ENCODE peak calls at places on chromosomes 1 and 21, in seven cellular contexts. One of them, this sample, is unnamed.

GRCh38 chr1:33338495-33339211 is 17.8 kb upstream of the A3GALT2 start:
- DNase-seq in CD4-positive, CD25-positive, alpha-beta regulatory T cell: no peak
- DNase-seq in effector memory CD4-positive, alpha-beta T cell: no peak
- DNase-seq in MM.1S: no peak
- DNase-seq in kidney: peak; percentile 78
- DNase-seq in tibial artery: peak; percentile 89
- DNase-seq in cardiac muscle cell: peak; percentile 97
- DNase-seq in this sample: no peak

GRCh38 chr1:218573871-218574270 is 228.7 kb downstream of the TGFB2 start:
- DNase-seq in CD4-positive, CD25-positive, alpha-beta regulatory T cell: no peak
- DNase-seq in effector memory CD4-positive, alpha-beta T cell: no peak
- DNase-seq in MM.1S: no peak
- DNase-seq in kidney: no peak
- DNase-seq in tibial artery: no peak
- DNase-seq in cardiac muscle cell: no peak
- DNase-seq in this sample: no peak

GRCh38 chr1:59504281-59504680 is 207.4 kb downstream of the FGGY start:
- DNase-seq in CD4-positive, CD25-positive, alpha-beta regulatory T cell: no peak
- DNase-seq in effector memory CD4-positive, alpha-beta T cell: no peak
- DNase-seq in MM.1S: no peak
- DNase-seq in kidney: no peak
- DNase-seq in tibial artery: no peak
- DNase-seq in cardiac muscle cell: no peak
- DNase-seq in this sample: no peak

GRCh38 chr1:92544756-92545165 is 58.0 kb upstream of the GFI1 start:
- DNase-seq in CD4-positive, CD25-positive, alpha-beta regulatory T cell: no peak
- DNase-seq in effector memory CD4-positive, alpha-beta T cell: no peak
- DNase-seq in MM.1S: no peak
- DNase-seq in kidney: no peak
- DNase-seq in tibial artery: no peak
- DNase-seq in cardiac muscle cell: no peak
- DNase-seq in this sample: no peak

GRCh38 chr1:59063501-59063900 is 233.4 kb upstream of the FGGY start:
- DNase-seq in CD4-positive, CD25-positive, alpha-beta regulatory T cell: no peak
- DNase-seq in effector memory CD4-positive, alpha-beta T cell: no peak
- DNase-seq in MM.1S: no peak
- DNase-seq in kidney: no peak
- DNase-seq in tibial artery: no peak
- DNase-seq in cardiac muscle cell: no peak
- DNase-seq in this sample: peak; percentile 33

GRCh38 chr1:84217239-84217638 is 73.2 kb downstream of the PRKACB start:
- DNase-seq in CD4-positive, CD25-positive, alpha-beta regulatory T cell: no peak
- DNase-seq in effector memory CD4-positive, alpha-beta T cell: no peak
- DNase-seq in MM.1S: no peak
- DNase-seq in kidney: no peak
- DNase-seq in tibial artery: no peak
- DNase-seq in cardiac muscle cell: no peak
- DNase-seq in this sample: no peak

GRCh38 chr1:162391790-162392563 is 10.4 kb downstream of the C1orf226 start:
- DNase-seq in CD4-positive, CD25-positive, alpha-beta regulatory T cell: no peak
- DNase-seq in effector memory CD4-positive, alpha-beta T cell: no peak
- DNase-seq in MM.1S: peak; percentile 71
- DNase-seq in kidney: no peak
- DNase-seq in tibial artery: peak; percentile 47
- DNase-seq in cardiac muscle cell: peak; percentile 68
- DNase-seq in this sample: no peak

GRCh38 chr21:44708213-44708865 is 3.0 kb downstream of the TSPEAR start:
- DNase-seq in CD4-positive, CD25-positive, alpha-beta regulatory T cell: no peak
- DNase-seq in effector memory CD4-positive, alpha-beta T cell: no peak
- DNase-seq in MM.1S: no peak
- DNase-seq in kidney: peak; percentile 61
- DNase-seq in tibial artery: peak; percentile 28
- DNase-seq in cardiac muscle cell: no peak
- DNase-seq in this sample: peak; percentile 39

GRCh38 chr1:206784471-206784903 is 12.2 kb upstream of the IL10 start:
- DNase-seq in CD4-positive, CD25-positive, alpha-beta regulatory T cell: peak; percentile 48
- DNase-seq in effector memory CD4-positive, alpha-beta T cell: peak; percentile 36
- DNase-seq in MM.1S: peak; percentile 97
- DNase-seq in kidney: no peak
- DNase-seq in tibial artery: no peak
- DNase-seq in cardiac muscle cell: no peak
- DNase-seq in this sample: peak; percentile 33

GRCh38 chr1:197787056-197787455 is 11.8 kb upstream of the DENND1B start:
- DNase-seq in CD4-positive, CD25-positive, alpha-beta regulatory T cell: no peak
- DNase-seq in effector memory CD4-positive, alpha-beta T cell: no peak
- DNase-seq in MM.1S: no peak
- DNase-seq in kidney: no peak
- DNase-seq in tibial artery: no peak
- DNase-seq in cardiac muscle cell: no peak
- DNase-seq in this sample: no peak

GRCh38 chr1:43954036-43954435 is 7.3 kb downstream of the IPO13 start:
- DNase-seq in CD4-positive, CD25-positive, alpha-beta regulatory T cell: no peak
- DNase-seq in effector memory CD4-positive, alpha-beta T cell: no peak
- DNase-seq in MM.1S: no peak
- DNase-seq in kidney: no peak
- DNase-seq in tibial artery: no peak
- DNase-seq in cardiac muscle cell: no peak
- DNase-seq in this sample: no peak

GRCh38 chr1:69499203-69499803 is 68.4 kb upstream of the LRRC7 start:
- DNase-seq in CD4-positive, CD25-positive, alpha-beta regulatory T cell: no peak
- DNase-seq in effector memory CD4-positive, alpha-beta T cell: no peak
- DNase-seq in MM.1S: no peak
- DNase-seq in kidney: no peak
- DNase-seq in tibial artery: no peak
- DNase-seq in cardiac muscle cell: no peak
- DNase-seq in this sample: no peak

GRCh38 chr1:244163861-244164562 is 112.9 kb downstream of the ZBTB18 start:
- DNase-seq in CD4-positive, CD25-positive, alpha-beta regulatory T cell: no peak
- DNase-seq in effector memory CD4-positive, alpha-beta T cell: no peak
- DNase-seq in MM.1S: no peak
- DNase-seq in kidney: no peak
- DNase-seq in tibial artery: no peak
- DNase-seq in cardiac muscle cell: peak; percentile 97
- DNase-seq in this sample: no peak

GRCh38 chr21:27475363-27475955 is 508.6 kb upstream of the ADAMTS5 start:
- DNase-seq in CD4-positive, CD25-positive, alpha-beta regulatory T cell: no peak
- DNase-seq in effector memory CD4-positive, alpha-beta T cell: no peak
- DNase-seq in MM.1S: no peak
- DNase-seq in kidney: no peak
- DNase-seq in tibial artery: no peak
- DNase-seq in cardiac muscle cell: no peak
- DNase-seq in this sample: no peak

GRCh38 chr21:35179990-35180557 is 131.0 kb upstream of the RUNX1 start:
- DNase-seq in CD4-positive, CD25-positive, alpha-beta regulatory T cell: no peak
- DNase-seq in effector memory CD4-positive, alpha-beta T cell: no peak
- DNase-seq in MM.1S: no peak
- DNase-seq in kidney: no peak
- DNase-seq in tibial artery: no peak
- DNase-seq in cardiac muscle cell: peak; percentile 63
- DNase-seq in this sample: no peak

GRCh38 chr21:42176864-42177263 is 42.1 kb upstream of the ABCG1 start:
- DNase-seq in CD4-positive, CD25-positive, alpha-beta regulatory T cell: no peak
- DNase-seq in effector memory CD4-positive, alpha-beta T cell: no peak
- DNase-seq in MM.1S: no peak
- DNase-seq in kidney: no peak
- DNase-seq in tibial artery: no peak
- DNase-seq in cardiac muscle cell: no peak
- DNase-seq in this sample: no peak

GRCh38 chr1:186404454-186405051 is 28.9 kb downstream of the ODR4 start:
- DNase-seq in CD4-positive, CD25-positive, alpha-beta regulatory T cell: no peak
- DNase-seq in effector memory CD4-positive, alpha-beta T cell: no peak
- DNase-seq in MM.1S: peak; percentile 86
- DNase-seq in kidney: no peak
- DNase-seq in tibial artery: no peak
- DNase-seq in cardiac muscle cell: peak; percentile 91
- DNase-seq in this sample: no peak

GRCh38 chr1:240831191-240831631 is 219.3 kb upstream of the GREM2 start:
- DNase-seq in CD4-positive, CD25-positive, alpha-beta regulatory T cell: no peak
- DNase-seq in effector memory CD4-positive, alpha-beta T cell: no peak
- DNase-seq in MM.1S: no peak
- DNase-seq in kidney: no peak
- DNase-seq in tibial artery: no peak
- DNase-seq in cardiac muscle cell: peak; percentile 65
- DNase-seq in this sample: no peak

GRCh38 chr1:162855461-162856150 is 5.4 kb downstream of the CCDC190 start:
- DNase-seq in CD4-positive, CD25-positive, alpha-beta regulatory T cell: no peak
- DNase-seq in effector memory CD4-positive, alpha-beta T cell: no peak
- DNase-seq in MM.1S: no peak
- DNase-seq in kidney: no peak
- DNase-seq in tibial artery: no peak
- DNase-seq in cardiac muscle cell: no peak
- DNase-seq in this sample: no peak

GRCh38 chr1:165634154-165634921 is 3.3 kb downstream of the MGST3 start:
- DNase-seq in CD4-positive, CD25-positive, alpha-beta regulatory T cell: no peak
- DNase-seq in effector memory CD4-positive, alpha-beta T cell: no peak
- DNase-seq in MM.1S: no peak
- DNase-seq in kidney: no peak
- DNase-seq in tibial artery: no peak
- DNase-seq in cardiac muscle cell: no peak
- DNase-seq in this sample: no peak

GRCh38 chr1:59498640-59499039 is 201.7 kb downstream of the FGGY start:
- DNase-seq in CD4-positive, CD25-positive, alpha-beta regulatory T cell: no peak
- DNase-seq in effector memory CD4-positive, alpha-beta T cell: no peak
- DNase-seq in MM.1S: no peak
- DNase-seq in kidney: no peak
- DNase-seq in tibial artery: no peak
- DNase-seq in cardiac muscle cell: peak; percentile 59
- DNase-seq in this sample: no peak

GRCh38 chr1:205518616-205519540 is 14.4 kb downstream of the CDK18 start:
- DNase-seq in CD4-positive, CD25-positive, alpha-beta regulatory T cell: no peak
- DNase-seq in effector memory CD4-positive, alpha-beta T cell: no peak
- DNase-seq in MM.1S: no peak
- DNase-seq in kidney: no peak
- DNase-seq in tibial artery: no peak
- DNase-seq in cardiac muscle cell: no peak
- DNase-seq in this sample: no peak

GRCh38 chr1:18750600-18750999 is 108.9 kb downstream of the TAS1R2 start:
- DNase-seq in CD4-positive, CD25-positive, alpha-beta regulatory T cell: no peak
- DNase-seq in effector memory CD4-positive, alpha-beta T cell: no peak
- DNase-seq in MM.1S: no peak
- DNase-seq in kidney: no peak
- DNase-seq in tibial artery: peak; percentile 19
- DNase-seq in cardiac muscle cell: no peak
- DNase-seq in this sample: no peak
- H3K4me1 ChIP-seq in CD4-positive, CD25-positive, alpha-beta regulatory T cell: no peaks in the 10 kb centered on the region
- H3K4me1 ChIP-seq in effector memory CD4-positive, alpha-beta T cell: no peaks in the 10 kb centered on the region
- H3K4me1 ChIP-seq in MM.1S: no peaks in the 10 kb centered on the region
- H3K4me1 ChIP-seq in kidney: no peaks in the 10 kb centered on the region
- H3K4me1 ChIP-seq in tibial artery: no peaks in the 10 kb centered on the region
- H3K4me1 ChIP-seq in cardiac muscle cell: no peaks in the 10 kb centered on the region
- H3K4me1 ChIP-seq in this sample: no peaks in the 10 kb centered on the region

GRCh38 chr1:163876546-163876945 is 554.8 kb downstream of the NUF2 start:
- DNase-seq in CD4-positive, CD25-positive, alpha-beta regulatory T cell: no peak
- DNase-seq in effector memory CD4-positive, alpha-beta T cell: no peak
- DNase-seq in MM.1S: no peak
- DNase-seq in kidney: no peak
- DNase-seq in tibial artery: no peak
- DNase-seq in cardiac muscle cell: no peak
- DNase-seq in this sample: no peak
- H3K4me3 ChIP-seq in CD4-positive, CD25-positive, alpha-beta regulatory T cell: no peak overlapping the region
- H3K4me3 ChIP-seq in effector memory CD4-positive, alpha-beta T cell: no peak overlapping the region
- H3K4me3 ChIP-seq in MM.1S: no peak overlapping the region
- H3K4me3 ChIP-seq in kidney: no peak overlapping the region
- H3K4me3 ChIP-seq in tibial artery: no peak overlapping the region
- H3K4me3 ChIP-seq in cardiac muscle cell: no peak overlapping the region
- H3K4me3 ChIP-seq in this sample: no peak overlapping the region

DNA sequence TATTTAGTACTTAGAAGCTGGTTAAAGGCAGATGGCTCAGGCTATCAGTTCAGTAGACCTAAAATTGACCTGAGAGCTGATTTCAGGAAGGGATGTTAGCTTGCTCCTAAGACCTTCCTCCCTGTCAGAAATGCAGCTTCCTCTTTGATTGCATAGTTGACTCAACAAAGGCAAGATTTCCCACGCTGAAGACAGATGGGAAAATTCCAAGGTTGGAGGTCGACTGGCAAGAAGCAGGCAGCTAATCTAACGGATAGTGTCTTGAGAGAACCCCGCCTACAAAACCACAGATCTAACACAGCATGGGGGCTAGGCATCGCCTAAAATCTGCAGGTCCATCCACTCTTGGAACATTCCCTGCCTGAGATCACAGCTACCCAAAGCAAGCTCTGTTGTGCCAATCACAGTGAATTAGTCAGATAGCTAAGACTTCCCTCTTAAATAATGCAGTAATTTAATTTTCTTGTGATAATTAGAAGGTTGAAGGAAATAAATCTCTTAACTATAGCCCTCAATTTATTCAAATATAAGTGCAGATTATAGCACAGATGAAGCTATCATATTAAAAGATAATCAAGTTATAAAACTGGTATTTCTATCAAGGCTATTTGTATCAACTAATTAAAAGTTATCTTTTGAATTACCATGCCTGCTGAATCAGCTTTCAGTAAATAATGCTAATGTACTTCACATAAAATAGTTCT is 357.8 kb upstream of the SGIP1 start:
- DNase-seq in CD4-positive, CD25-positive, alpha-beta regulatory T cell: no peak
- DNase-seq in effector memory CD4-positive, alpha-beta T cell: no peak
- DNase-seq in MM.1S: no peak
- DNase-seq in kidney: no peak
- DNase-seq in tibial artery: no peak
- DNase-seq in cardiac muscle cell: peak; percentile 55
- DNase-seq in this sample: no peak
- H3K27ac ChIP-seq in CD4-positive, CD25-positive, alpha-beta regulatory T cell: no peak overlapping the region
- H3K27ac ChIP-seq in effector memory CD4-positive, alpha-beta T cell: no peak overlapping the region
- H3K27ac ChIP-seq in MM.1S: no peak overlapping the region
- H3K27ac ChIP-seq in kidney: no peak overlapping the region
- H3K27ac ChIP-seq in tibial artery: no peak overlapping the region
- H3K27ac ChIP-seq in cardiac muscle cell: no peak overlapping the region
- H3K27ac ChIP-seq in this sample: no peak overlapping the region

DNA sequence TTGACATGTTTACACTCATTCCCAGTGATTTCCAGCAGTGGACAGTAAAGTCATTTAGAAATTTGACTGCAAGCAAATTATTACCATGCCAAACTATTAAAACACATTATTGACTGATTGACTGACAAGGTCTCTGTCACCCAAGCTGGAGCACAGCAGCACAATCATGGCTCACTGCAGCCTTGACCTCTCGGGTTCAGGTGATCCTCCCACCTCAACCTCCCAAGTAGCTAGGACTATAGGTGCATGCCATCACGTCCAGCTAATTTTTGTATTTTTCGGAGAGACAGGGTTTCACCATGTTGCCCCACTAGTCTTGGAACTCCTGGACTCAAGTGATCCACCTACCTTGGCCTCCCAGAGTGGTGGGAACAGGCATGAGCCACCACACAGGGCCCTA is 24.2 kb downstream of the PTP4A2 start:
- DNase-seq in CD4-positive, CD25-positive, alpha-beta regulatory T cell: no peak
- DNase-seq in effector memory CD4-positive, alpha-beta T cell: no peak
- DNase-seq in MM.1S: no peak
- DNase-seq in kidney: no peak
- DNase-seq in tibial artery: no peak
- DNase-seq in cardiac muscle cell: no peak
- DNase-seq in this sample: no peak
- H3K4me1 ChIP-seq in CD4-positive, CD25-positive, alpha-beta regulatory T cell: peaks cover 57% of the 10 kb centered on the region
- H3K4me1 ChIP-seq in effector memory CD4-positive, alpha-beta T cell: peaks cover 3% of the 10 kb centered on the region
- H3K4me1 ChIP-seq in MM.1S: no peaks in the 10 kb centered on the region
- H3K4me1 ChIP-seq in kidney: peaks cover 4% of the 10 kb centered on the region
- H3K4me1 ChIP-seq in tibial artery: no peaks in the 10 kb centered on the region
- H3K4me1 ChIP-seq in cardiac muscle cell: peaks cover 4% of the 10 kb centered on the region
- H3K4me1 ChIP-seq in this sample: peaks cover 57% of the 10 kb centered on the region